ENCODE peak calls at places on chromosome 14, in seven cellular contexts. H is activated CD4-positive, CD25-positive, alpha-beta regulatory T cell treated with anti-CD3 and anti-CD28 coated beads, Interleukin-2, amount 50 U/mL, for 72 hours; O is CD14-positive monocyte; L is stimulated activated naive CD4-positive, alpha-beta T cell; N is GM12865; F is NB4; W is renal cortical epithelial cell. A is an unnamed sample.

GRCh38 chr14:22650046-22650739 is 6.0 kb upstream of the OR6J1 start:
- DNase-seq in H (no peak), L (no peak), F (no peak), W (no peak), O (no peak), N (no peak), A (no peak)

GRCh38 chr14:103736546-103737431 is 21.2 kb downstream of the ZFYVE21 start:
- DNase-seq in F (no peak), L (no peak), N (no peak), W (no peak), O (no peak), H (no peak), A (no peak)

GRCh38 chr14:62428429-62429203 is 616.6 kb downstream of the KCNH5 start:
- DNase-seq in H (no peak), L (no peak), F (no peak), W (no peak), N (no peak), O (no peak), A (no peak)

GRCh38 chr14:79278798-79279644 is 932.3 kb downstream of the DIO2 start:
- DNase-seq in N (no peak), F (no peak), O (no peak), W (peak), H (no peak), L (no peak), A (peak)

GRCh38 chr14:37428954-37429353 is 166.1 kb downstream of the FOXA1 start:
- DNase-seq in H (no peak), O (no peak), W (peak), N (no peak), F (no peak), L (no peak), A (no peak)

GRCh38 chr14:58808828-58809227 is 171.1 kb downstream of the DACT1 start:
- DNase-seq in L (no peak), N (no peak), F (no peak), H (no peak), O (no peak), W (peak), A (no peak)

GRCh38 chr14:104343294-104343625 is 204.9 kb downstream of the KIF26A start:
- DNase-seq in W (no peak), H (no peak), F (no peak), L (no peak), O (no peak), N (no peak), A (no peak)

GRCh38 chr14:105313381-105314286 is 914 bp upstream of the PACS2 start:
- DNase-seq in F (peak), H (peak), L (no peak), N (peak), W (no peak), O (peak), A (peak)

GRCh38 chr14:85316701-85317100 is 213.2 kb upstream of the FLRT2 start:
- DNase-seq in W (peak), O (no peak), N (no peak), H (no peak), L (no peak), F (no peak), A (no peak)

GRCh38 chr14:60512952-60513554 is 4.1 kb downstream of the SIX6 start:
- DNase-seq in L (no peak), N (no peak), O (no peak), H (no peak), F (no peak), W (no peak), A (peak)

GRCh38 chr14:54261283-54261682 is 135.5 kb upstream of the CDKN3 start:
- DNase-seq in L (no peak), N (no peak), F (no peak), H (no peak), O (no peak), W (no peak), A (peak)

GRCh38 chr14:103220134-103220981 is 97.1 kb downstream of the TNFAIP2 start:
- DNase-seq in O (no peak), H (no peak), F (no peak), L (no peak), N (no peak), W (no peak), A (peak)

GRCh38 chr14:76250345-76250744 is 98.6 kb downstream of the GPATCH2L start:
- DNase-seq in H (no peak), O (no peak), W (no peak), N (no peak), L (no peak), F (no peak), A (no peak)

GRCh38 chr14:34926552-34926951 is 51.4 kb upstream of the BAZ1A start:
- DNase-seq in W (no peak), O (no peak), L (no peak), H (no peak), F (no peak), N (no peak), A (no peak)

GRCh38 chr14:24259282-24260025 is 3.5 kb downstream of the TGM1 start:
- DNase-seq in L (no peak), O (no peak), F (no peak), H (no peak), W (no peak), N (no peak), A (no peak)

GRCh38 chr14:99245541-99246511 is 26.2 kb downstream of the BCL11B start:
- DNase-seq in L (no peak), N (no peak), W (no peak), O (no peak), H (no peak), F (no peak), A (peak)

GRCh38 chr14:68789798-68790655 is 2.8 kb downstream of the ZFP36L1 start:
- DNase-seq in N (no peak), W (no peak), F (no peak), O (peak), L (peak), H (no peak), A (peak)

GRCh38 chr14:72723741-72724530 is 170.0 kb downstream of the DPF3 start:
- DNase-seq in F (no peak), H (no peak), L (no peak), N (no peak), W (no peak), O (no peak), A (no peak)

GRCh38 chr14:94839346-94839745 is 69.4 kb upstream of the GSC start:
- DNase-seq in N (no peak), F (no peak), H (no peak), O (no peak), W (no peak), L (no peak), A (no peak)

GRCh38 chr14:103099081-103099732 is 4.7 kb downstream of the EXOC3L4 start:
- DNase-seq in W (no peak), F (peak), L (no peak), N (no peak), H (no peak), O (peak), A (no peak)

GRCh38 chr14:22841769-22842168 is 5.4 kb downstream of the MMP14 start:
- DNase-seq in N (no peak), O (no peak), W (no peak), H (no peak), L (no peak), F (no peak), A (no peak)

GRCh38 chr14:69712637-69713088 is 54.3 kb upstream of the SRSF5 start:
- DNase-seq in L (no peak), N (no peak), H (no peak), F (peak), O (no peak), W (no peak), A (peak)

GRCh38 chr14:73784988-73785313 is 66.7 kb upstream of the PTGR2 start:
- DNase-seq in W (no peak), L (no peak), N (no peak), O (no peak), H (no peak), F (no peak), A (no peak)

GRCh38 chr14:69335421-69335820 is 62.7 kb downstream of the ERH start:
- DNase-seq in O (no peak), N (no peak), L (no peak), F (no peak), W (peak), H (no peak), A (no peak)

GRCh38 chr14:103872492-103873113 is 25.2 kb upstream of the PPP1R13B start:
- DNase-seq in F (no peak), W (no peak), N (peak), O (no peak), L (peak), H (no peak), A (peak)

GRCh38 chr14:84453541-84453940 is 1076.4 kb upstream of the FLRT2 start:
- DNase-seq in N (no peak), H (no peak), O (no peak), F (no peak), W (no peak), L (no peak), A (no peak)

GRCh38 chr14:78446807-78447206 is 276.6 kb downstream of the NRXN3 start:
- DNase-seq in O (no peak), N (no peak), F (peak), L (no peak), H (no peak), W (peak), A (peak)

GRCh38 chr14:104215706-104216334 is 77.4 kb downstream of the KIF26A start:
- DNase-seq in H (no peak), F (no peak), N (no peak), O (no peak), L (no peak), W (no peak), A (no peak)

GRCh38 chr14:100906420-100906819 is 2.9 kb upstream of the RTL1 start:
- DNase-seq in W (no peak), H (no peak), N (no peak), F (peak), L (no peak), O (no peak), A (peak)

GRCh38 chr14:65972346-65972745 is 513.8 kb upstream of the CCDC196 start:
- DNase-seq in N (no peak), L (no peak), H (no peak), W (no peak), O (no peak), F (no peak), A (no peak)

GRCh38 chr14:92108345-92109254 is 2.2 kb upstream of the ATXN3 start:
- DNase-seq in N (peak), L (no peak), O (no peak), W (no peak), H (no peak), F (peak), A (peak)

GRCh38 chr14:64266206-64266605 is 28.0 kb downstream of the ESR2 start:
- DNase-seq in W (peak), H (no peak), N (peak), O (no peak), F (peak), L (no peak), A (no peak)

GRCh38 chr14:22375321-22375930 is 213.6 kb downstream of the DAD1 start:
- DNase-seq in W (peak), F (peak), L (no peak), H (no peak), N (peak), O (no peak), A (peak)

GRCh38 chr14:35378638-35379568 is 25.6 kb downstream of the NFKBIA start:
- DNase-seq in N (no peak), O (no peak), H (no peak), F (no peak), L (no peak), W (no peak), A (no peak)

GRCh38 chr14:22472935-22473854 is 115.8 kb downstream of the DAD1 start:
- DNase-seq in L (no peak), O (no peak), N (peak), W (peak), H (no peak), F (peak), A (peak)

GRCh38 chr14:72682188-72682587 is 211.7 kb downstream of the DPF3 start:
- DNase-seq in F (no peak), L (no peak), H (no peak), N (no peak), W (no peak), O (no peak), A (no peak)

GRCh38 chr14:33936391-33936790 is 14.5 kb downstream of the EGLN3 start:
- DNase-seq in L (no peak), N (no peak), W (no peak), O (no peak), H (no peak), F (no peak), A (peak)

GRCh38 chr14:95662376-95663186 is 23.6 kb upstream of the TCL1B start:
- DNase-seq in H (no peak), N (peak), W (peak), L (no peak), O (no peak), F (no peak), A (no peak)

GRCh38 chr14:104388011-104388521 is 191.5 kb upstream of the C14orf180 start:
- DNase-seq in F (no peak), W (no peak), O (no peak), N (no peak), L (no peak), H (no peak), A (no peak)

GRCh38 chr14:67428501-67429031 is 16.6 kb upstream of the PLEK2 start:
- DNase-seq in L (no peak), N (no peak), O (no peak), H (no peak), F (no peak), W (peak), A (no peak)

A was measured in neural progenitor cell.